ENCODE peak calls at places on chromosome 4, in four cellular contexts. A is HepG2, S is GM23338, T is upper lobe of left lung. E is an unnamed sample.

GRCh38 chr4:112031712-112032328 is 113.4 kb upstream of the FAM241A start:
- ATAC-seq in A (peak; percentile 72), S (peak; percentile 65), T (no peak), E (no peak)

GRCh38 chr4:18733956-18734872 is 712.7 kb upstream of the LCORL start:
- ATAC-seq in A (no peak), S (no peak), T (no peak), E (no peak)

GRCh38 chr4:151436093-151436518 is 27.1 kb downstream of the FHIP1A start:
- ATAC-seq in A (no peak), S (no peak), T (no peak), E (no peak)

GRCh38 chr4:53136954-53137353 is 228.9 kb downstream of the SCFD2 start:
- ATAC-seq in A (no peak), S (no peak), T (no peak), E (no peak)

GRCh38 chr4:23882976-23883531 is 6.8 kb downstream of the PPARGC1A start:
- ATAC-seq in A (no peak), S (no peak), T (peak; percentile 47), E (no peak)

GRCh38 chr4:177118596-177118995 is 191.1 kb upstream of the NEIL3 start:
- ATAC-seq in A (no peak), S (no peak), T (no peak), E (peak; percentile 91)

GRCh38 chr4:41203169-41203568 is 11.2 kb downstream of the APBB2 start:
- ATAC-seq in A (no peak), S (no peak), T (no peak), E (no peak)

GRCh38 chr4:116323606-116324005 is 761.8 kb downstream of the TRAM1L1 start:
- ATAC-seq in A (no peak), S (no peak), T (no peak), E (no peak)

GRCh38 chr4:166045457-166045856 is 172.4 kb downstream of the TLL1 start:
- ATAC-seq in A (no peak), S (no peak), T (no peak), E (no peak)

GRCh38 chr4:96525901-96526300 is 686.0 kb downstream of the PDHA2 start:
- ATAC-seq in A (no peak), S (no peak), T (no peak), E (no peak)

GRCh38 chr4:108763226-108763593 is 357 bp upstream of the ETNPPL start:
- ATAC-seq in A (peak; percentile 40), S (peak; percentile 14), T (no peak), E (no peak)

GRCh38 chr4:147943159-147943638 is 211.3 kb downstream of the ARHGAP10 start:
- ATAC-seq in A (no peak), S (no peak), T (no peak), E (no peak)

GRCh38 chr4:168759321-168759720 is 250.7 kb downstream of the CBR4 start:
- ATAC-seq in A (no peak), S (no peak), T (no peak), E (no peak)

GRCh38 chr4:53705972-53706371 is 114.7 kb upstream of the LNX1 start:
- ATAC-seq in A (no peak), S (no peak), T (no peak), E (no peak)

GRCh38 chr4:177272007-177272406 is 37.7 kb upstream of the NEIL3 start:
- ATAC-seq in A (no peak), S (no peak), T (no peak), E (no peak)

GRCh38 chr4:183272384-183272783 is 47.7 kb downstream of the CLDN22 start:
- ATAC-seq in A (no peak), S (no peak), T (no peak), E (no peak)

GRCh38 chr4:153520871-153521329 is 54.7 kb downstream of the TMEM131L start:
- ATAC-seq in A (no peak), S (no peak), T (peak; percentile 35), E (no peak)

DNA sequence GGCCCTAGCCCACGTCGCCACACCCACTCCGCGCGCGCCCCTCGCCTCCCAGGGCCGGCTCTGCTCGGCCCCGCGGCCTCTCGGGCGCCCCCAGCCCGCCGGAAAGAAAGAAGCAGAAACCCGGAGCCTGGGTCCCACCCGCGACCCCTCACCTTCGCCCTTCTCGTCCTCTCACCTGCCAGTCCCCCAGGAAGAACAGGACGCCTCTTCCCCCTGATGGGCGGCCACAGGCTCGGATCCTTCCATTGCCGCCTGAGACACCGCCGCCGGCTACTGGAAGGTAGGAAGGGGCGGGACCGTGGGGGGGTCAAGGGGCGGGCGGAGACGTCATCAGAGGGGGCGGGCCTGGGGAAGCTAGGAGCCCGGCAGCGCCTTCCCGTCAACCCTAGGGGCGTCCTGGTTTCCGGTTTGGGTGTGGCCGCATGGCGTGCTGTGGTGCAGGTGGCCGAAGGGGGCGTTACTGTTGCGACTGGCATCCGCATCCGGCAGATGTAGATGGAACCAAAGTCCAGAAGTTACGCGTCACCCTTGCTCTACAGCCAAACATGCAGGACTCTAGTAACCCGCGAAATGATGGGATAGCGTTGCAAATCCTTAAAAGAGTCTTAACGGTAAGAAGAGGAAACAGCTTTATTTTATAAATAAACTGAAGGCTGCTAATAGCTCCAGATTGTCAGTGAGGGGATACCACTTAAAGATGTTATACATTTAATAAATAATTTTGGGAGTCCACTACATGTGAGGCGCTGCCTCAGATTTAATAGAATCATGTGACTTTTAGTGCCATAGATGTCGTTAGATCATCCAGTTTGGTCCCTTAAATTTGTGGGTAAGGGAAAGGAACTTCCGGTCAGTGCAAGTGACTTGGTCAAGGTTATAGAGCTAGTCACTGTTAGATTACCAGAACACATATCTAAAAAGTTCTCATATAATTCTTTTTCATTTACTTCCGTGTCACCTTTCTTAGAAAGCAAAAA is at the start of gene UBA6:
- ATAC-seq in A (peak; percentile 97), S (peak; percentile 96), T (peak; percentile 100), E (peak; percentile 100)
- TF ChIP-seq CTCF in A (peak; percentile 50), S (peak; percentile 27), T (peak; percentile 45), E (peak; percentile 13)

GRCh38 chr4:185203380-185204237 is at the start of gene CFAP97:
- ATAC-seq in A (peak; percentile 73), S (peak; percentile 72), T (peak; percentile 93), E (peak; percentile 97)
- TF ChIP-seq POLR2AphosphoS5 in A (peak; percentile 42), S (peak; percentile 46), T (peak; percentile 60), E (peak; percentile 54)

DNA sequence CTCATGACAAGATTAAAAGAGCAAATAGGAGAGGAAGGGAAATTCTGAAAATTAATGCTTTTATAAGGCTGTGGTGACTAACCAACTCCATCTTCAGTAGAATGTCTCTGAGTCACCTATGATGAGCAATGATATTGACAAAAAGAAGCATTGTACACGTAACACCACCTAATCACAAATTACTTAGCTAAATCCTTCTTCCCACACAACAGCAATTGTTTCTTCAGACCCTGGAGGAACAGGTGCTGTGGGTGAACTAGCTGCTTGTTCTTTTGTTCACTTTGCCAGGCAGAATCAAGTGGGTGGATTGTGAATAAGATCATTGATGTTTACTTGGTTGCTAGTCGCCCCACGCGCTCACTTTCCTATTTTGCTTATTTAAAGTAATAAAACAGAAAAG is 315.5 kb downstream of the CAMK2D start:
- ATAC-seq in A (no peak), S (no peak), T (no peak), E (no peak)
- H3K4me3 ChIP-seq in A (no peak overlapping the region), S (no peak overlapping the region), T (no peak overlapping the region), E (no peak overlapping the region)

GRCh38 chr4:110289601-110290100 is 91.2 kb upstream of the ELOVL6 start:
- ATAC-seq in A (no peak), S (peak; percentile 61), T (no peak), E (no peak)
- TF ChIP-seq CTCF in A (no peak), S (no peak), T (no peak), E (no peak)

GRCh38 chr4:6946497-6946896 is 36.9 kb downstream of the TBC1D14 start:
- ATAC-seq in A (no peak), S (no peak), T (no peak), E (no peak)

GRCh38 chr4:6945052-6945409 is 35.4 kb downstream of the TBC1D14 start:
- ATAC-seq in A (no peak), S (peak; percentile 64), T (no peak), E (no peak)

GRCh38 chr4:6943870-6944195 is 34.2 kb downstream of the TBC1D14 start:
- ATAC-seq in A (no peak), S (no peak), T (no peak), E (no peak)

GRCh38 chr4:6943012-6943869 is 33.6 kb downstream of the TBC1D14 start:
- ATAC-seq in A (no peak), S (peak; percentile 56), T (no peak), E (no peak)

DNA sequence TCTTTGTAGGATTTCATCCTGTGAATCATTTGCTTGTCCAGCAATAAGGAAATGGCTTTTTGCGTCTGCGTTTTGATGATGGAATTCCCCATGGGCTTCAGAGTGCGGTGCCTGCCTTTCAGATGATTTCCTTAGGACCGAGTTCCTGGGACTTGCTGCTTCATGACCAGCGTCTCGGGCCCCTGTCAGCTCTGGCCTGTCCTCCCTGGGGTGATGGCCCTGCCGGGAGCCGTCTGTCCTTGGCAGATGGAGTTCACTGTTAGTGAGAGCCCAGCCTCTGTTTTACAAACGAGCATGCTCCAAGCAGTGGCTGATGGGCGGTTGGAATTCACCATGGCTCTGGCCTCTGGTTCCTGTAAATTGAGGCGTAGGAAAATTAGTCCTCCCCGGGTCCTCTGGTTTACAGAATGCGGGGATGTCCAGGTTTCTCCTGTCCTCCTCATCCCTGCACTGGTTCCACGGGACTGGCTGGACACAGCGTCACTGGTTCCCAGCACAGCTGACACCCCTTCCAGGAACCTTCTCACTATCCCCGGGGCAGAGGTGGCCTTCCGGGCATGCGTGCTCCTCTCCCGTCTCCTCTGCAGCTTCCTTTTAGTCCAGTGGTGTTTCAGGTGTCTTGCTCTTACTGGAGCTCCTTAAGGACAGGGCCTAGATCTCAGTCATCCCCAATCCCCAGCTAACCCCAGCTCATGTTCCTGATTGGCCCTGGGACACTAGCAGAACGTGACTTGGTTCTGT is 34.9 kb downstream of the TBC1D14 start:
- ATAC-seq in A (no peak), S (peak; percentile 11), T (no peak), E (no peak)
- TF ChIP-seq POLR2AphosphoS5 in A (no peak), S (no peak), T (no peak), E (no peak)

GRCh38 chr4:10022346-10023049 is 1.2 kb upstream of the SLC2A9 start:
- ATAC-seq in A (no peak), S (no peak), T (no peak), E (no peak)

GRCh38 chr4:10025230-10025806 is 4.0 kb upstream of the SLC2A9 start:
- ATAC-seq in A (peak; percentile 4), S (no peak), T (no peak), E (no peak)

GRCh38 chr4:10023806-10024205 is 2.5 kb upstream of the SLC2A9 start:
- ATAC-seq in A (peak; percentile 6), S (no peak), T (no peak), E (no peak)

GRCh38 chr4:10023050-10023419 is 1.7 kb upstream of the SLC2A9 start:
- ATAC-seq in A (no peak), S (no peak), T (no peak), E (no peak)

GRCh38 chr4:10024303-10024702 is 3.0 kb upstream of the SLC2A9 start:
- ATAC-seq in A (no peak), S (no peak), T (no peak), E (peak; percentile 17)
- H3K4me3 ChIP-seq in A (no peak overlapping the region), S (no peak overlapping the region), T (no peak overlapping the region), E (no peak overlapping the region)